ENCODE peak calls at places on chromosomes 2 and 18, in four cellular contexts. One of them, this sample, is unnamed.

GRCh38 chr2:3585239-3586109 is 9.4 kb upstream of the COLEC11 start:
- ATAC-seq in left lung: peak
- ATAC-seq in upper lobe of right lung: peak
- ATAC-seq in heart right ventricle: peak
- ATAC-seq in this sample: no peak

GRCh38 chr18:67980241-67980640 is 463.7 kb upstream of the DSEL start:
- ATAC-seq in left lung: no peak
- ATAC-seq in heart right ventricle: no peak
- ATAC-seq in upper lobe of right lung: no peak
- ATAC-seq in this sample: no peak

GRCh38 chr18:13746636-13747035 is 20.2 kb downstream of the RNMT start:
- ATAC-seq in left lung: no peak
- ATAC-seq in upper lobe of right lung: no peak
- ATAC-seq in heart right ventricle: peak
- ATAC-seq in this sample: no peak

GRCh38 chr2:29066271-29066860 is 8.0 kb downstream of the PCARE start:
- ATAC-seq in left lung: peak
- ATAC-seq in heart right ventricle: peak
- ATAC-seq in upper lobe of right lung: peak
- ATAC-seq in this sample: no peak

GRCh38 chr2:233271693-233272092 is 20.2 kb downstream of the ATG16L1 start:
- ATAC-seq in upper lobe of right lung: no peak
- ATAC-seq in left lung: peak
- ATAC-seq in heart right ventricle: no peak
- ATAC-seq in this sample: no peak

GRCh38 chr2:118372876-118373597 is 284.8 kb downstream of the INSIG2 start:
- ATAC-seq in upper lobe of right lung: no peak
- ATAC-seq in left lung: no peak
- ATAC-seq in heart right ventricle: no peak
- ATAC-seq in this sample: no peak

GRCh38 chr2:51657849-51658248 is 625.9 kb upstream of the NRXN1 start:
- ATAC-seq in heart right ventricle: no peak
- ATAC-seq in left lung: no peak
- ATAC-seq in upper lobe of right lung: no peak
- ATAC-seq in this sample: no peak

GRCh38 chr2:97712693-97713295 is 582 bp upstream of the ZAP70 start:
- ATAC-seq in upper lobe of right lung: no peak
- ATAC-seq in left lung: no peak
- ATAC-seq in heart right ventricle: no peak
- ATAC-seq in this sample: peak

GRCh38 chr2:45699032-45699658 is 47.7 kb downstream of the PRKCE start:
- ATAC-seq in upper lobe of right lung: no peak
- ATAC-seq in left lung: no peak
- ATAC-seq in heart right ventricle: peak
- ATAC-seq in this sample: peak

GRCh38 chr2:68643874-68644485 is 601 bp downstream of the PROKR1 start:
- ATAC-seq in heart right ventricle: no peak
- ATAC-seq in left lung: no peak
- ATAC-seq in upper lobe of right lung: no peak
- ATAC-seq in this sample: no peak

GRCh38 chr2:86768189-86768949 is 22.3 kb downstream of the CD8A start:
- ATAC-seq in left lung: no peak
- ATAC-seq in upper lobe of right lung: peak
- ATAC-seq in heart right ventricle: peak
- ATAC-seq in this sample: no peak

GRCh38 chr2:40452-40851 is 5.9 kb downstream of the FAM110C start:
- ATAC-seq in heart right ventricle: no peak
- ATAC-seq in upper lobe of right lung: no peak
- ATAC-seq in left lung: no peak
- ATAC-seq in this sample: no peak

GRCh38 chr2:166996465-166996864 is 108.2 kb downstream of the XIRP2 start:
- ATAC-seq in upper lobe of right lung: no peak
- ATAC-seq in heart right ventricle: no peak
- ATAC-seq in left lung: no peak
- ATAC-seq in this sample: no peak

GRCh38 chr2:216507220-216508143 is 8.8 kb downstream of the RPL37A start:
- ATAC-seq in left lung: no peak
- ATAC-seq in upper lobe of right lung: no peak
- ATAC-seq in heart right ventricle: peak
- ATAC-seq in this sample: no peak

GRCh38 chr2:74867841-74868658 is 34.1 kb downstream of the HK2 start:
- ATAC-seq in heart right ventricle: peak
- ATAC-seq in left lung: peak
- ATAC-seq in upper lobe of right lung: peak
- ATAC-seq in this sample: no peak

GRCh38 chr2:109333414-109334194 is 204.6 kb downstream of the SH3RF3 start:
- ATAC-seq in upper lobe of right lung: no peak
- ATAC-seq in left lung: no peak
- ATAC-seq in heart right ventricle: no peak
- ATAC-seq in this sample: no peak

GRCh38 chr18:24273596-24273995 is 124.0 kb downstream of the OSBPL1A start:
- ATAC-seq in upper lobe of right lung: peak
- ATAC-seq in left lung: no peak
- ATAC-seq in heart right ventricle: no peak
- ATAC-seq in this sample: no peak

GRCh38 chr2:171540437-171540836 is 18.2 kb downstream of the CYBRD1 start:
- ATAC-seq in left lung: no peak
- ATAC-seq in upper lobe of right lung: no peak
- ATAC-seq in heart right ventricle: no peak
- ATAC-seq in this sample: no peak

GRCh38 chr18:59996370-59996966 is 96.7 kb downstream of the PMAIP1 start:
- ATAC-seq in heart right ventricle: no peak
- ATAC-seq in upper lobe of right lung: peak
- ATAC-seq in left lung: peak
- ATAC-seq in this sample: no peak

GRCh38 chr2:55049794-55050132 is 488 bp downstream of the RTN4 start:
- ATAC-seq in upper lobe of right lung: no peak
- ATAC-seq in heart right ventricle: no peak
- ATAC-seq in left lung: no peak
- ATAC-seq in this sample: no peak

GRCh38 chr18:54947115-54947514 is 12.1 kb downstream of the CCDC68 start:
- ATAC-seq in left lung: peak
- ATAC-seq in heart right ventricle: no peak
- ATAC-seq in upper lobe of right lung: peak
- ATAC-seq in this sample: no peak

GRCh38 chr18:38244360-38244940 is 678.9 kb upstream of the CELF4 start:
- ATAC-seq in left lung: no peak
- ATAC-seq in upper lobe of right lung: no peak
- ATAC-seq in heart right ventricle: no peak
- ATAC-seq in this sample: no peak

GRCh38 chr18:21820035-21820810 is 79.6 kb downstream of the MIB1 start:
- ATAC-seq in heart right ventricle: no peak
- ATAC-seq in left lung: peak
- ATAC-seq in upper lobe of right lung: no peak
- ATAC-seq in this sample: no peak

GRCh38 chr2:50859110-50859509 is 172.8 kb downstream of the NRXN1 start:
- ATAC-seq in upper lobe of right lung: no peak
- ATAC-seq in heart right ventricle: no peak
- ATAC-seq in left lung: no peak
- ATAC-seq in this sample: no peak

GRCh38 chr2:66555076-66555475 is 120.2 kb downstream of the MEIS1 start:
- ATAC-seq in left lung: peak
- ATAC-seq in upper lobe of right lung: no peak
- ATAC-seq in heart right ventricle: no peak
- ATAC-seq in this sample: no peak